ENCODE peak calls at places on chromosomes 13 and 19, in five cellular contexts. One of them, this sample, is unnamed.

GRCh38 chr19:41928754-41929535 is 696 bp upstream of the ERFL start:
- DNase-seq in activated CD8-positive, alpha-beta memory T cell treated with anti-CD3 and anti-CD28 coated beads for 4 hours: no peak
- DNase-seq in amygdala: no peak
- DNase-seq in AG09319: no peak
- DNase-seq in NCI-H1436: no peak
- DNase-seq in this sample: no peak

GRCh38 chr13:37068962-37069361 is 9.5 kb upstream of the SUPT20H start:
- DNase-seq in NCI-H1436: no peak
- DNase-seq in AG09319: no peak
- DNase-seq in amygdala: no peak
- DNase-seq in activated CD8-positive, alpha-beta memory T cell treated with anti-CD3 and anti-CD28 coated beads for 4 hours: no peak
- DNase-seq in this sample: no peak

GRCh38 chr19:55149078-55150003 is at the start of gene TNNT1:
- DNase-seq in AG09319: no peak
- DNase-seq in NCI-H1436: no peak
- DNase-seq in activated CD8-positive, alpha-beta memory T cell treated with anti-CD3 and anti-CD28 coated beads for 4 hours: no peak
- DNase-seq in amygdala: no peak
- DNase-seq in this sample: no peak

GRCh38 chr13:28402057-28402381 is 92.9 kb downstream of the FLT1 start:
- DNase-seq in AG09319: no peak
- DNase-seq in activated CD8-positive, alpha-beta memory T cell treated with anti-CD3 and anti-CD28 coated beads for 4 hours: no peak
- DNase-seq in amygdala: no peak
- DNase-seq in NCI-H1436: no peak
- DNase-seq in this sample: no peak

GRCh38 chr13:53242015-53242414 is 213.4 kb downstream of the OLFM4 start:
- DNase-seq in activated CD8-positive, alpha-beta memory T cell treated with anti-CD3 and anti-CD28 coated beads for 4 hours: no peak
- DNase-seq in NCI-H1436: no peak
- DNase-seq in AG09319: no peak
- DNase-seq in amygdala: no peak
- DNase-seq in this sample: peak

GRCh38 chr13:75724742-75725504 is 88.8 kb downstream of the LMO7 start:
- DNase-seq in NCI-H1436: peak
- DNase-seq in activated CD8-positive, alpha-beta memory T cell treated with anti-CD3 and anti-CD28 coated beads for 4 hours: no peak
- DNase-seq in AG09319: no peak
- DNase-seq in amygdala: no peak
- DNase-seq in this sample: peak

GRCh38 chr19:3572855-3573161 is at the start of gene HMG20B:
- DNase-seq in NCI-H1436: no peak
- DNase-seq in AG09319: no peak
- DNase-seq in activated CD8-positive, alpha-beta memory T cell treated with anti-CD3 and anti-CD28 coated beads for 4 hours: no peak
- DNase-seq in amygdala: no peak
- DNase-seq in this sample: no peak

GRCh38 chr19:53874384-53874995 is 6.8 kb downstream of the MYADM start:
- DNase-seq in activated CD8-positive, alpha-beta memory T cell treated with anti-CD3 and anti-CD28 coated beads for 4 hours: no peak
- DNase-seq in amygdala: no peak
- DNase-seq in AG09319: no peak
- DNase-seq in NCI-H1436: no peak
- DNase-seq in this sample: no peak

This sample was measured in NCI-H1417 treated with DMSO at 0.1 percent for 48 hours.